ENCODE peak calls at places on chromosomes 7 and 10, in seven cellular contexts. M is right atrium auricular region; C is CD8-positive, alpha-beta T cell; D is BE2C; L is heart left ventricle; R is A549; E is fibroblast of mammary gland. V is an unnamed sample.

GRCh38 chr7:111459757-111460280 is 102.5 kb downstream of the IMMP2L start:
- DNase-seq in M (no peak), E (peak; percentile 14), C (no peak), D (no peak), L (no peak), R (no peak), V (peak; percentile 76)

GRCh38 chr7:46839651-46840050 is 742.3 kb downstream of the TNS3 start:
- DNase-seq in C (no peak), R (no peak), E (peak; percentile 82), L (no peak), D (no peak), M (no peak), V (no peak)

GRCh38 chr7:28536259-28536658 is 123.9 kb downstream of the CREB5 start:
- DNase-seq in D (no peak), M (no peak), L (no peak), C (no peak), R (no peak), E (peak; percentile 71), V (peak; percentile 18)

GRCh38 chr7:26777383-26777782 is 87.0 kb downstream of the SKAP2 start:
- DNase-seq in E (peak; percentile 4), L (no peak), C (no peak), M (no peak), D (no peak), R (no peak), V (no peak)

GRCh38 chr10:84695983-84696382 is 367.6 kb downstream of the CCSER2 start:
- DNase-seq in M (no peak), R (no peak), L (no peak), C (no peak), D (no peak), E (no peak), V (no peak)

GRCh38 chr10:109889867-109890266 is 33.4 kb downstream of the XPNPEP1 start:
- DNase-seq in R (no peak), C (no peak), E (peak; percentile 87), L (no peak), M (peak; percentile 58), D (no peak), V (peak; percentile 80)

GRCh38 chr10:77713506-77714280 is 76.1 kb upstream of the KCNMA1 start:
- DNase-seq in L (no peak), E (peak; percentile 64), M (no peak), D (peak; percentile 53), R (no peak), C (no peak), V (no peak)

GRCh38 chr7:120807390-120807789 is 50.6 kb downstream of the TSPAN12 start:
- DNase-seq in R (no peak), D (no peak), C (no peak), M (no peak), E (no peak), L (no peak), V (no peak)

GRCh38 chr7:112721395-112721794 is 68.8 kb downstream of the TMEM168 start:
- DNase-seq in E (no peak), C (no peak), L (no peak), M (no peak), R (no peak), D (no peak), V (no peak)

GRCh38 chr10:17737021-17737965 is 14.7 kb upstream of the TMEM236 start:
- DNase-seq in M (no peak), E (peak; percentile 63), C (no peak), L (peak; percentile 41), R (peak; percentile 36), D (no peak), V (peak; percentile 71)

GRCh38 chr10:5587151-5588079 is 62.7 kb downstream of the CALML3 start:
- DNase-seq in D (no peak), R (no peak), M (no peak), L (peak; percentile 63), C (no peak), E (no peak), V (no peak)

GRCh38 chr7:94618134-94618533 is 37.8 kb downstream of the SGCE start:
- DNase-seq in R (no peak), D (no peak), C (no peak), M (no peak), E (no peak), L (no peak), V (no peak)

GRCh38 chr7:110673148-110673547 is 417.8 kb upstream of the LRRN3 start:
- DNase-seq in E (no peak), D (no peak), M (no peak), L (no peak), R (no peak), C (no peak), V (no peak)

GRCh38 chr10:124577651-124578050 is 116.0 kb downstream of the LHPP start:
- DNase-seq in M (no peak), C (no peak), E (no peak), D (no peak), R (no peak), L (no peak), V (no peak)

GRCh38 chr7:70371652-70372051 is 760.3 kb upstream of the GALNT17 start:
- DNase-seq in D (no peak), M (no peak), L (no peak), C (no peak), E (no peak), R (no peak), V (no peak)

DNA sequence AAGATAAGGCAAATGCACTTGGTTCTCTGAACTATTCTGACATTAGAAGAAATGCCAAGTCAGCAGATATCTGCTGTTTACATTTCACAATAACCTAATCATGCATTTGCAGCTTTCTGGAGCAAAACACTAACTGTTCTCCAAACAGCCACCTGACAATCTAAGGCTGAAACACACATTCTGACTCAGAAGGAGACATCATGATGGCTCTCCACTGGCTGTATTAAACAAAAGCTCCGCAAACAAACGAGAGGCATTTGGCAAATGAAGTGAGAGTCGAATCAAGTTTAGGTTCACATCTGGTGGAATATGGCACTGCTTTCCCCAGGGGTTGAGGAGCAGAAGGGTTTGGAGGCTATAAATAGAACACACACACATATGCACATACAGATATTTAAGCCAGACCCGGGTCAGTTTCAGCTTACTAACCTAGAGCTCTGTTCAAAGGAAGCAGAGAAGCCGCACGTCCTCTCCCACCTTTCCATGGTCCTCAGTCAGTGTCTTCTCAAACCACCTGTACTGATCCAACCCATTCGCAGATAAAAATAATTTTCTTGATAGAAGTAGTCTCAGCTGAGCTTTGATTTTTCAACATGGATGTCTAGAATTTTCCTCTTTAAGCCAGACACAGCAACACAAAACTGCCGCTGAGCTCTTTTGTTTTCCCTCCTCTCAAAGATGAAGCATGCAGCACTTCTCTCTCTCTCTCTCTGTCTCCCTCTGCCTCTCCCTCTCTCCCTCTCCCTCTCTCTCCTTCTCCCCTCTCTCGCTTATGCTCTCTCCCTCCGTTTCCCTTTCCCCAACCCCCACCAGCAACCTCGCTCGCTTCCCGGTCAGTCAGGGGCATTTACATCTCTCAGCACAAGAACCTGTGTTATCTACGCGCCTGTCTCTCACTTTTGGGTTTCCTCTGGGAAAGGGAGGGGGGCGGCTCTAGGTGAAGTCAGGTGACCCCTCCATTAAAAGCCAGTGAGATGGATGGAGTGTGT is 682.8 kb downstream of the MAGI2 start:
- DNase-seq in R (no peak), E (peak; percentile 30), C (no peak), D (no peak), L (no peak), M (no peak), V (peak; percentile 24)
- TF ChIP-seq CTCF in R (no peak), E (no peak), C (no peak), D (no peak), L (no peak), M (no peak), V (no peak)

DNA sequence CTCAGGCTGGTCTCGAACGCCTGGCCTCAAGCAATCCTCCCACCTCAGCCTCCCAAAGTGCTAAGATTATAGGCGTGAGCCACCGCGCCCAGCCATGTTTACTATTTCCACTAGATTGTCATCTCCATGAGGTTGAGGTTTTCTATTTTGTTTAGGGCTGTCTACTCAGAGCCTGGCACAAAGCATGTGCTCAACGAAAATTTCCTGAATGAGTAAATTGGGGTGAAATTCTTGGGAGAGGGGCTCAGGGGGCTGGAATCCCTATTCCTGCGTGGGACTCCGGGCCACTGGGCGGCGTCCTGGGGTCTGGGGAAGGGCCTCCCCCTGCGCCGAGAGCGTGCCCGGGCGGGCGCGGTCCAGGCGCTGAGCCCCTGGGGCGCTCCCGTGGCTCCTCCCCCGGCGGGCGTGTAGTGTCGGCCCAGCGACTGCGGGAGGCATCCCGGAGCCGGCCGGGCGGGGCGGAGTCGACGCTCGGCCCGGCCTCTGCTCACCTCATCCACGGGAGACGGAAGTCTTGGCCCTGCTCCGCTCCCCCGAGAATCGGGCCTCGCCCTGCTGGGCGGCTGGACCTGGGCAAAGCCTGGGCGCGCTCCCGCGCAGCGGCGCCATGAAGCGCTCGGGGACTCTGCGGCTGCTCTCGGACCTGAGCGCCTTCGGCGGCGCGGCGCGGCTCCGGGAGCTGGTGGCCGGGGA is at the start of gene HPS6:
- DNase-seq in M (peak; percentile 86), D (peak; percentile 91), R (peak; percentile 89), L (peak; percentile 93), C (peak; percentile 85), E (peak; percentile 82), V (peak; percentile 83)
- TF ChIP-seq CTCF in M (no peak), D (peak; percentile 30), R (peak; percentile 45), L (no peak), C (no peak), E (no peak), V (no peak)

GRCh38 chr7:101618916-101619315 is 10.2 kb downstream of the MYL10 start:
- DNase-seq in L (no peak), R (no peak), C (no peak), E (no peak), D (no peak), M (no peak), V (no peak)

GRCh38 chr7:101614939-101615302 is 14.2 kb downstream of the MYL10 start:
- DNase-seq in D (no peak), L (no peak), C (no peak), M (no peak), E (no peak), R (no peak), V (peak; percentile 11)

GRCh38 chr7:101618207-101618839 is 10.8 kb downstream of the MYL10 start:
- DNase-seq in D (no peak), M (no peak), L (no peak), E (no peak), C (no peak), R (no peak), V (no peak)

GRCh38 chr7:101615446-101615845 is 13.7 kb downstream of the MYL10 start:
- DNase-seq in C (no peak), E (no peak), M (no peak), L (no peak), R (no peak), D (no peak), V (no peak)

GRCh38 chr7:101617451-101618206 is 11.5 kb downstream of the MYL10 start:
- DNase-seq in L (no peak), E (no peak), D (no peak), C (no peak), R (no peak), M (no peak), V (no peak)
- TF ChIP-seq CTCF in L (no peak), E (no peak), D (no peak), C (no peak), R (no peak), M (no peak), V (no peak)

DNA sequence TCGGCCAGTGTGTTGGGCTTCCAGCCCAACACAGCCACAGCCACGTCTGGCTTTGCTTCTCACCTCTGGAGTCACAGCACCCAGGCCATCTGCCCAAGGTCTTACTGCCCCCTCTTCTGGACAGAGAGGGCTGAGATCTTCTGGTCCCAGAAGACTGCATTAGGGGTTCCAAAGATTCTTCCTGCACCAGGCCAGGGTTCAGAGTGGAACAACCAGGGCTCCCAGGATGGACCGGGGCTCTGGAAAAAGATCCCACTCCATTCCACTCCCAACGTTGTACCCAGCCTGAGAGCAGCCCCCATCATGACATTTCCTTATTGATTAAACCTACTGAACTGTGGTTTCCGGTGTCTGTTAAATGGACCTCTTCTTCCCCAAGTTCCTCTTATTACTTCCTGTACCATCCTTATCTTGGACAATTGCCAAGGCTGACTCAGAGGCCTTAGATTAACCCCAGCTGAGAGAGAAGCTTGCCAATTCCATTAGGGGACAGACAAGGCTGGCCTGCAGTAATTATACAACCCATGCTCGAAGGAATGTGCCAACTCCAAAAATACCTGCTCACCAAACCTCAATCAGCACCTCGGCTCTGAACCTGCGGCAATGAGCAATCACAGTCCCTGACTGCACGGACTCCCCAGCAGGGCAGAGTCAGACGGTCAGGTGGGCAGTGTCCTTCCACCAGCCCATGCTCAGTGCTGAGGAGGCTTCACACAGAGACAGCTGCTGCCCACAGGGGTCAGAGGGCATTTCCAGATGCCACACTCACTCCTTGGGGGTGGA is 47.9 kb upstream of the NPFFR1 start:
- DNase-seq in L (peak; percentile 63), D (peak; percentile 75), C (no peak), E (peak; percentile 97), R (peak; percentile 62), M (peak; percentile 66), V (peak; percentile 96)
- TF ChIP-seq CTCF in L (peak; percentile 44), D (peak; percentile 50), C (no peak), E (peak; percentile 47), R (no peak), M (peak; percentile 35), V (peak; percentile 56)